ENCODE peak calls at places on chromosomes 12 and 14, in nine cellular contexts. K, B, F, A, L, S, H, N and I are unnamed samples.
A peak's percentile ranks its signal among the peaks of the same experiment; 100 is the strongest.

GRCh38 chr12:53736602-53737493 is 9.6 kb upstream of the CALCOCO1 start:
- DNase-seq in F (no peak), L (no peak), K (no peak), H (no peak), S (no peak), N (no peak), B (no peak), A (no peak), I (no peak)

GRCh38 chr12:126362490-126362889 is 1297.3 kb downstream of the AACS start:
- DNase-seq in H (no peak), K (no peak), N (no peak), S (no peak), A (no peak), L (no peak), B (no peak), F (no peak), I (no peak)

GRCh38 chr12:181921-182320 is 32.0 kb downstream of the SLC6A12 start:
- DNase-seq in S (no peak), H (no peak), N (no peak), L (no peak), B (peak; percentile 41), K (no peak), A (no peak), F (no peak), I (no peak)

GRCh38 chr12:112676526-112676925 is 115.0 kb upstream of the RPH3A start:
- DNase-seq in N (no peak), B (no peak), L (no peak), A (no peak), F (no peak), H (no peak), K (no peak), S (no peak), I (no peak)

GRCh38 chr14:76203086-76204001 is 51.6 kb downstream of the GPATCH2L start:
- DNase-seq in N (no peak), B (no peak), F (no peak), A (peak; percentile 92), L (no peak), H (peak; percentile 20), S (no peak), K (no peak), I (no peak)

GRCh38 chr12:100229036-100229635 is 28.5 kb downstream of the ACTR6 start:
- DNase-seq in H (no peak), A (peak; percentile 14), K (no peak), F (no peak), L (no peak), N (no peak), B (no peak), S (peak; percentile 23), I (no peak)

GRCh38 chr14:101242442-101243385 is 318.6 kb upstream of the DIO3 start:
- DNase-seq in L (no peak), H (no peak), S (no peak), A (no peak), K (no peak), B (no peak), N (no peak), F (peak; percentile 10), I (peak; percentile 52)

GRCh38 chr12:85057370-85057963 is 21.3 kb downstream of the LRRIQ1 start:
- DNase-seq in B (no peak), S (peak; percentile 23), L (no peak), H (peak; percentile 1), K (peak; percentile 45), A (peak; percentile 39), N (no peak), F (no peak), I (no peak)